ENCODE peak calls at places on chromosomes 7 and 10, in seven cellular contexts. R is GM10248, N is cardiac fibroblast, W is choroid plexus epithelial cell, V is HFF-Myc, T is nephron progenitor cell, G is colonic mucosa. U is an unnamed sample.

GRCh38 chr10:113108948-113109347 is 158.9 kb downstream of the TCF7L2 start:
- DNase-seq in R (no peak), N (no peak), W (no peak), V (no peak), T (no peak), G (no peak), U (no peak)

GRCh38 chr10:129921801-129922597 is 42.1 kb downstream of the EBF3 start:
- DNase-seq in R (no peak), N (no peak), W (no peak), V (no peak), T (no peak), G (no peak), U (no peak)

GRCh38 chr10:77173615-77174461 is 463.8 kb downstream of the KCNMA1 start:
- DNase-seq in R (peak), N (peak), W (peak), V (peak), T (peak), G (peak), U (peak)

GRCh38 chr10:95445223-95445836 is 115.8 kb downstream of the SORBS1 start:
- DNase-seq in R (no peak), N (peak), W (peak), V (peak), T (no peak), G (peak), U (no peak)

GRCh38 chr10:114487815-114488536 is 83.7 kb upstream of the AFAP1L2 start:
- DNase-seq in R (no peak), N (no peak), W (peak), V (peak), T (no peak), G (no peak), U (no peak)

GRCh38 chr7:31145339-31145738 is 93.2 kb downstream of the ADCYAP1R1 start:
- DNase-seq in R (no peak), N (no peak), W (no peak), V (no peak), T (no peak), G (no peak), U (no peak)

GRCh38 chr7:150845471-150845870 is 6.8 kb upstream of the AOC1 start:
- DNase-seq in R (no peak), N (no peak), W (no peak), V (no peak), T (no peak), G (no peak), U (no peak)

GRCh38 chr7:6442114-6442513 is 5.6 kb downstream of the DAGLB start:
- DNase-seq in R (no peak), N (peak), W (peak), V (no peak), T (no peak), G (no peak), U (peak)

GRCh38 chr10:36441557-36441956 is 683.8 kb upstream of the ANKRD30A start:
- DNase-seq in R (no peak), N (no peak), W (peak), V (no peak), T (no peak), G (no peak), U (no peak)

GRCh38 chr7:17530741-17531417 is 232.4 kb downstream of the AHR start:
- DNase-seq in R (peak), N (peak), W (peak), V (no peak), T (no peak), G (no peak), U (no peak)
- TF ChIP-seq CTCF in R (peak), N (peak), W (peak), V (no peak), T (no peak), G (peak), U (peak)

GRCh38 chr10:11958956-11959355 is 83.7 kb downstream of the UPF2 start:
- DNase-seq in R (no peak), N (no peak), W (no peak), V (no peak), T (no peak), G (no peak), U (no peak)

GRCh38 chr10:11959966-11960365 is 82.6 kb downstream of the UPF2 start:
- DNase-seq in R (no peak), N (no peak), W (no peak), V (no peak), T (no peak), G (no peak), U (no peak)
- TF ChIP-seq CTCF in R (no peak), N (no peak), W (no peak), V (no peak), T (no peak), G (no peak), U (no peak)

GRCh38 chr10:7817984-7818294 is 366 bp upstream of the TAF3 start:
- DNase-seq in R (no peak), N (no peak), W (no peak), V (no peak), T (no peak), G (no peak), U (no peak)

GRCh38 chr10:7818295-7819125 is at the start of gene TAF3:
- DNase-seq in R (peak), N (peak), W (peak), V (peak), T (peak), G (peak), U (peak)

GRCh38 chr10:7824251-7824650 is 5.9 kb downstream of the TAF3 start:
- DNase-seq in R (no peak), N (no peak), W (no peak), V (no peak), T (no peak), G (no peak), U (no peak)

GRCh38 chr10:7817576-7817975 is 729 bp upstream of the TAF3 start:
- DNase-seq in R (no peak), N (no peak), W (no peak), V (no peak), T (peak), G (no peak), U (no peak)

DNA sequence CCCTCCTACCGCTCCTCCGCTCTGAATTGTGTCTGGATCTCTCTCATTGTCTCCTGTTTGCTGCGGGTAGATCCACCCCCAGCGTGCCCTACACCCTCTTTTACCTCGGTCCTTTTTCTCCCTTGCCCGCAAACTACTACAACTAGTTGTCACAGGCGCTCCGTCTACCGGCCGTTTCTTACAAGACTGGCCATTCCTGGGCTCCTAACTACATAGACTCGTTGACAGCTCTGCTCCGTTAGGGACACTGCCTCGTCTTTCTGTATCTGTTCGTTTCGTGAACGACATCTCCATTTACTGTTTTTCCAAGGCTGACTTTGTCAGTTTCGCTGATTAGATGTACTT is 793 bp downstream of the TAF3 start:
- DNase-seq in R (peak), N (peak), W (peak), V (no peak), T (peak), G (peak), U (peak)
- TF ChIP-seq CTCF in R (peak), N (peak), W (peak), V (peak), T (no peak), G (no peak), U (peak)

GRCh38 chr10:104642311-104643022 is 1.4 kb downstream of the SORCS3 start:
- DNase-seq in R (no peak), N (no peak), W (peak), V (no peak), T (peak), G (peak), U (peak)
- TF ChIP-seq CTCF in R (no peak), N (no peak), W (no peak), V (peak), T (peak), G (no peak), U (peak)

DNA sequence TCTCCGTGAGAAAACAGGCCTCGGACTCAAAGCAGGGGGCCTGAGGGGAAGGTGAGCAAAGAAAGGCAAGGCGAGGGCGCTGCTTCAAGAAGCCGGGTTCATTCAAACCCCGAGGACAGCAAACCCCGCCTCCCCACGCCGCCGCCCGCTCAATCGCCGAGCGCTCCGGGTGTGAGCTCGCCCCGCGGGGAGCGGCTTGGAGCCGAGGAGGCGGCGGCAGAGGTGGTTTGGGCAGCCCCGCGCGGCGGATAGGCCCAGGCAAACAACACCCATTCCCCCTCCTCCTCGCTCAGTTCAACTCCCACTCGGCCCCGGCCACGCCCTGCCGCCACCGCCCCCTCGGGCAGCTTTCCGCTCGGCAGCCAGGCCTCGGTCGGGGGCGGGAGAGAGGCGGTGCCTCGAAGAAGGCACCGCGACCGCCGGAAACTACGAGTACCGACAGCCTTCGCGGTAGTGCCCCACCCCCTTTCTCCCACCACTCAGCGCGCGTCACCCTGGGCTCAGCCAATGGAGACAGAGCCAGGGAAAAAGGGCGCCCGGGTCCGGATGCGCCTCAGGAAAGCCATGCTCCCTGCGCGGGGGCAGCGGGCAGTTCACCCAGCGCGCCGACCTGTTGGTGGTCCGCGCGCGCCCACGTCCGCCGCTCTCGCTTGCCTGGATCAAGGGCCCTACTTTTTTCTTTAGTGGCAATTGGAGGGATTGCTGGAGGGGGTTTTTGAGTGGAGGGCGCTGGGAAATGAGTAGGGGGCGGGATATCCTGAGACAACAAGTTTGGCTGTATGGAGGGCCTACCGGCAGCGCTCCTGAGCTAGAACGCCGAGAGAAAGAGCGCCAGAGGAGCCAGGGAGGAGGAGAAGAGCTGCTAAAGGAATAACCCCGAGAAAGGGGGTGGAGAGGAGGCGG is 674 bp upstream of the SP4 start:
- DNase-seq in R (peak), N (peak), W (peak), V (peak), T (peak), G (peak), U (peak)
- TF ChIP-seq CTCF in R (no peak), N (no peak), W (peak), V (no peak), T (no peak), G (no peak), U (no peak)

DNA sequence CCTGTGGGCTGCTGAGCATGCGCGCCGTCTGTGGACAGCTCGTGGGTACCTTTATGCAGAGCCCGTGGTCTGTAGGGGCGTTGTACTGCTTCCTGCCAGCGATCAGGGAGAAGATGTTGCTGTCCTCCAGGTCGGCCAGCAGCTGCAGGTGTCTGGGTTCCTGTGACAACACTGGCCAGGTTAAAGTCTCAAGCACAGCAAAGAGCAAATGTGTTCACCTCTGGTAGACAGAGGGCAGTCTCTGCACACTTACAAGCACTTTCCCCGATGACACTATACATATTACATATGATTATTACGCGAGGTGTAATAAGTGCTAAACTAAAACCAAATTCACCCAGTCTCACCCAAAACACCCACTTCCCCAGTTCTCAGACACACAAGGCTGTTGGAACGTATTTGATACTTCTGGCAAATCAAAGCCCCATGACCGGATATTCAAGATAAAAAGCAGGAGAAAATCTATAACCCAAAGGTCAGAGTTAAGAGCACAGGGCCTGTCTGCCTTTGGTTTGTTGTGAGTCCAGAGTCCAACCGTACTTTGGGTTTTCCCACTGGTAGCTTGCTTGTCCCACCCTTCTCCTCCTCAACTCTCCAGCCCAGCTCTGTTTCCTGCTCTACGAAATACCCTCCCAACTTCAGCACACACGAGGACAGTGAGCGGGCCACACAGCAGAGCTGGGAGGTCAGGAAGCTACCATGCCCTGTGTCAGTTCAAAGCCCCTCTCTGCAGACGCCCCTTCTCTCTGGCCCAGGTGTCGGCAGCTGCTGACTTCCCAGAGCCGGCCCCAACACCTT is 49.7 kb upstream of the DDC start:
- DNase-seq in R (no peak), N (peak), W (no peak), V (no peak), T (no peak), G (peak), U (peak)
- TF ChIP-seq CTCF in R (peak), N (no peak), W (peak), V (peak), T (no peak), G (peak), U (peak)

GRCh38 chr7:1011297-1012003 is 28.5 kb downstream of the CYP2W1 start:
- DNase-seq in R (no peak), N (no peak), W (no peak), V (no peak), T (no peak), G (no peak), U (no peak)
- TF ChIP-seq CTCF in R (no peak), N (no peak), W (no peak), V (no peak), T (no peak), G (no peak), U (no peak)

DNA sequence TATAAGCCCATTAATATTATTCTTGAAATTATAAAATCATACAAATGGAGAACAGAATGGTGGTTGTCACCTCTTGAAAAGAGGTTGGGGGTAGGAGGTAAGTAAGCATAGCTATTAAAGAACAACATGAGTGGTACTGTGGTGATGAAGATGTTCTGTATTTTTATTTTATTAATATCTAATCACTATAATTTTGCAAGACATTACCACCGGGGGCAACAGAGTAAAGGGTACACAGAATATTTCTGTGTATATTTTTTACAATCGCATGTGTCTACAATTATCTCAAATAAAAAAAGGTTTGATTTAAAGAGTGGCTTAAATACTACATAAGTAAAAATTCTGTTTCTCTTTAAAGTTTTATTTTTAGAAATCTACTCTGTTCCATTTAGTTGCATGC is 557.8 kb downstream of the NXPH1 start:
- DNase-seq in R (no peak), N (no peak), W (no peak), V (no peak), T (no peak), G (no peak), U (no peak)
- TF ChIP-seq CTCF in R (no peak), N (no peak), W (no peak), V (no peak), T (no peak), G (no peak), U (no peak)

U was measured in activated CD8-positive, alpha-beta T cell treated with anti-CD3 and anti-CD28 coated beads for 36 hours.